ENCODE peak calls at places on chromosomes 12 and 14, in five cellular contexts. J, N, Y, G and Z are unnamed samples.

GRCh38 chr12:67415473-67415872 is 146.3 kb downstream of the CAND1 start:
- DNase-seq in J (no peak), N (peak), Y (peak), G (no peak), Z (peak)

GRCh38 chr14:96122496-96122895 is 82.1 kb upstream of the BDKRB2 start:
- DNase-seq in J (no peak), N (no peak), Y (peak), G (no peak), Z (peak)

GRCh38 chr12:12839886-12840285 is 26.7 kb downstream of the DDX47 start:
- DNase-seq in J (no peak), N (no peak), Y (peak), G (no peak), Z (peak)

GRCh38 chr14:80645667-80646413 is 295.7 kb downstream of the CEP128 start:
- DNase-seq in J (no peak), N (no peak), Y (no peak), G (no peak), Z (no peak)

GRCh38 chr12:110317921-110318320 is 36.9 kb downstream of the ATP2A2 start:
- DNase-seq in J (no peak), N (no peak), Y (peak), G (no peak), Z (peak)

GRCh38 chr12:85659754-85660530 is 176.3 kb downstream of the RASSF9 start:
- DNase-seq in J (no peak), N (no peak), Y (no peak), G (no peak), Z (no peak)

GRCh38 chr12:54431911-54432814 is 13.1 kb upstream of the ITGA5 start:
- DNase-seq in J (peak), N (no peak), Y (peak), G (peak), Z (peak)

GRCh38 chr14:45728448-45729225 is 475.6 kb upstream of the MIS18BP1 start:
- DNase-seq in J (no peak), N (no peak), Y (peak), G (no peak), Z (no peak)

GRCh38 chr14:51545396-51545795 is 106.3 kb upstream of the FRMD6 start:
- DNase-seq in J (no peak), N (no peak), Y (no peak), G (no peak), Z (no peak)

GRCh38 chr12:125276567-125276966 is 211.3 kb downstream of the AACS start:
- DNase-seq in J (no peak), N (no peak), Y (no peak), G (no peak), Z (no peak)

GRCh38 chr12:115569694-115570093 is 707.8 kb downstream of the MED13L start:
- DNase-seq in J (no peak), N (no peak), Y (no peak), G (no peak), Z (no peak)

GRCh38 chr12:108890208-108890607 is 10.3 kb downstream of the DAO start:
- DNase-seq in J (no peak), N (peak), Y (peak), G (no peak), Z (no peak)

GRCh38 chr14:88868558-88869159 is 44.2 kb downstream of the TTC8 start:
- DNase-seq in J (no peak), N (peak), Y (peak), G (no peak), Z (peak)

GRCh38 chr14:63659726-63660125 is 18.1 kb upstream of the WDR89 start:
- DNase-seq in J (no peak), N (no peak), Y (peak), G (no peak), Z (no peak)

GRCh38 chr12:71085575-71085974 is 72.2 kb downstream of the TSPAN8 start:
- DNase-seq in J (no peak), N (no peak), Y (no peak), G (no peak), Z (peak)

GRCh38 chr12:53051058-53051880 is 1.4 kb downstream of the TNS2 start:
- DNase-seq in J (peak), N (no peak), Y (peak), G (peak), Z (peak)

GRCh38 chr12:53750812-53751335 is 905 bp downstream of the CISTR start:
- DNase-seq in J (no peak), N (peak), Y (peak), G (no peak), Z (peak)

GRCh38 chr14:79549515-79549914 is 661.8 kb downstream of the DIO2 start:
- DNase-seq in J (no peak), N (no peak), Y (peak), G (no peak), Z (peak)

GRCh38 chr12:67449591-67450052 is 180.5 kb downstream of the CAND1 start:
- DNase-seq in J (no peak), N (peak), Y (no peak), G (no peak), Z (no peak)

GRCh38 chr14:77014004-77014604 is 14.4 kb downstream of the IRF2BPL start:
- DNase-seq in J (peak), N (no peak), Y (no peak), G (no peak), Z (no peak)

GRCh38 chr12:75852143-75852542 is 179.4 kb downstream of the PHLDA1 start:
- DNase-seq in J (no peak), N (no peak), Y (peak), G (no peak), Z (no peak)

GRCh38 chr12:89225808-89226368 is 126.4 kb downstream of the DUSP6 start:
- DNase-seq in J (no peak), N (peak), Y (peak), G (no peak), Z (peak)

GRCh38 chr12:15688202-15688736 is 100.9 kb downstream of the EPS8 start:
- DNase-seq in J (peak), N (peak), Y (no peak), G (peak), Z (peak)

GRCh38 chr14:62301076-62301475 is 538.9 kb downstream of the SNAPC1 start:
- DNase-seq in J (no peak), N (no peak), Y (no peak), G (no peak), Z (no peak)

GRCh38 chr12:123767613-123768012 is 5.5 kb downstream of the DNAH10 start:
- DNase-seq in J (no peak), N (peak), Y (no peak), G (no peak), Z (no peak)

GRCh38 chr12:81596558-81596957 is 162.6 kb downstream of the PPFIA2 start:
- DNase-seq in J (no peak), N (no peak), Y (no peak), G (no peak), Z (no peak)

GRCh38 chr12:124115976-124116690 is 143.1 kb downstream of the ZNF664 start:
- DNase-seq in J (no peak), N (no peak), Y (no peak), G (no peak), Z (no peak)

GRCh38 chr14:90632451-90632850 is 183.8 kb downstream of the TTC7B start:
- DNase-seq in J (no peak), N (no peak), Y (no peak), G (no peak), Z (no peak)

GRCh38 chr14:96182546-96182945 is 22.1 kb upstream of the BDKRB2 start:
- DNase-seq in J (no peak), N (no peak), Y (no peak), G (no peak), Z (no peak)

GRCh38 chr12:52156310-52156709 is 35.5 kb downstream of the KRT80 start:
- DNase-seq in J (no peak), N (no peak), Y (peak), G (no peak), Z (no peak)

GRCh38 chr12:41514907-41515306 is 326.8 kb downstream of the PDZRN4 start:
- DNase-seq in J (no peak), N (no peak), Y (no peak), G (no peak), Z (no peak)

GRCh38 chr14:53953002-53953827 is 3.4 kb downstream of the BMP4 start:
- DNase-seq in J (peak), N (peak), Y (peak), G (peak), Z (peak)

GRCh38 chr12:65294863-65295262 is 16.4 kb downstream of the MSRB3 start:
- DNase-seq in J (no peak), N (no peak), Y (no peak), G (no peak), Z (no peak)

GRCh38 chr12:78194448-78194847 is 363.8 kb downstream of the NAV3 start:
- DNase-seq in J (no peak), N (no peak), Y (peak), G (no peak), Z (peak)

GRCh38 chr12:52912711-52913423 is 8.0 kb upstream of the KRT8 start:
- DNase-seq in J (no peak), N (no peak), Y (no peak), G (no peak), Z (no peak)

GRCh38 chr14:71529855-71530254 is 402.4 kb upstream of the RGS6 start:
- DNase-seq in J (no peak), N (no peak), Y (peak), G (no peak), Z (peak)
- H3K4me3 ChIP-seq in J (no peak), N (no peak), Y (no peak), G (no peak), Z (no peak)

DNA sequence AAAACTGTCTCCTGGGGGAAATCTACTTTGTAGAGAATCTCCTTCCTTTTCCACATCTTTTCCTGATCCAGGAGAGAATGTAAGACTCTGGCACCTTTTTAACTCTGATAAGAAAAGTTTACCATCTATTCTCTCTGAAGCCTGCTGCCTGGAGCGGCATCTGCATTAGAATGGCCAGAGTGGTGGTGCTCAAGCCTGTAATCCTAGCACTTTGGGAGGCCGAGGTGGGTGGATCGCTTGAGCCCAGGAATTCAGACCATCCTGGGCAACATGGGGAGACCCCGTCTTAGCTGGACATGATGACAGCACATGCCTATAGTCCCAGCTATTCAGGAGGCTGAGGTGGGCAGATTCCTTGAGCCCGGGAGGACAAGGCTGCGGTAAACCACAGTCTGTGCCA is 1.4 kb upstream of the CHFR start:
- DNase-seq in J (no peak), N (no peak), Y (no peak), G (no peak), Z (no peak)
- H3K4me3 ChIP-seq in J (no peak), N (peak), Y (no peak), G (no peak), Z (no peak)

GRCh38 chr14:21191809-21192446 is 36.1 kb upstream of the OR5AU1 start:
- DNase-seq in J (peak), N (peak), Y (peak), G (peak), Z (peak)
- H3K4me3 ChIP-seq in J (peak), N (peak), Y (peak), G (peak), Z (peak)

GRCh38 chr14:104195854-104196253 is 57.5 kb downstream of the KIF26A start:
- DNase-seq in J (no peak), N (no peak), Y (no peak), G (no peak), Z (no peak)
- H3K4me3 ChIP-seq in J (no peak), N (no peak), Y (no peak), G (no peak), Z (no peak)